ENCODE peak calls at places on chromosome 16, in nine cellular contexts. One of them, this sample, is unnamed.
A peak's percentile ranks its signal among the peaks of the same experiment; 100 is the strongest.

GRCh38 chr16:48441106-48441505 is 55.9 kb upstream of the SIAH1 start:
- DNase-seq in cardiac muscle cell: no peak
- DNase-seq in AG04450: no peak
- DNase-seq in NCI-H748 treated with DMSO at 0.1 percent for 48 hours: no peak
- DNase-seq in H54: no peak
- DNase-seq in left cardiac atrium: no peak
- DNase-seq in T-cell: no peak
- DNase-seq in fibroblast of pulmonary artery: no peak
- DNase-seq in amniotic stem cell: no peak
- DNase-seq in this sample: no peak

GRCh38 chr16:84003001-84003400 is 35.0 kb downstream of the NECAB2 start:
- DNase-seq in cardiac muscle cell: no peak
- DNase-seq in AG04450: no peak
- DNase-seq in NCI-H748 treated with DMSO at 0.1 percent for 48 hours: no peak
- DNase-seq in H54: no peak
- DNase-seq in left cardiac atrium: no peak
- DNase-seq in T-cell: no peak
- DNase-seq in fibroblast of pulmonary artery: no peak
- DNase-seq in amniotic stem cell: no peak
- DNase-seq in this sample: no peak

GRCh38 chr16:85485379-85485778 is 127.7 kb upstream of the GSE1 start:
- DNase-seq in cardiac muscle cell: no peak
- DNase-seq in AG04450: no peak
- DNase-seq in NCI-H748 treated with DMSO at 0.1 percent for 48 hours: no peak
- DNase-seq in H54: no peak
- DNase-seq in left cardiac atrium: no peak
- DNase-seq in T-cell: no peak
- DNase-seq in fibroblast of pulmonary artery: no peak
- DNase-seq in amniotic stem cell: no peak
- DNase-seq in this sample: no peak

GRCh38 chr16:68426355-68426652 is 22.0 kb downstream of the SMPD3 start:
- DNase-seq in cardiac muscle cell: no peak
- DNase-seq in AG04450: no peak
- DNase-seq in NCI-H748 treated with DMSO at 0.1 percent for 48 hours: no peak
- DNase-seq in H54: no peak
- DNase-seq in left cardiac atrium: no peak
- DNase-seq in T-cell: no peak
- DNase-seq in fibroblast of pulmonary artery: no peak
- DNase-seq in amniotic stem cell: no peak
- DNase-seq in this sample: no peak

GRCh38 chr16:10608687-10609409 is 28.4 kb upstream of the EMP2 start:
- DNase-seq in cardiac muscle cell: peak; percentile 38
- DNase-seq in AG04450: no peak
- DNase-seq in NCI-H748 treated with DMSO at 0.1 percent for 48 hours: no peak
- DNase-seq in H54: no peak
- DNase-seq in left cardiac atrium: no peak
- DNase-seq in T-cell: no peak
- DNase-seq in fibroblast of pulmonary artery: no peak
- DNase-seq in amniotic stem cell: no peak
- DNase-seq in this sample: no peak

GRCh38 chr16:62018301-62019060 is 17.8 kb downstream of the CDH8 start:
- DNase-seq in cardiac muscle cell: no peak
- DNase-seq in AG04450: no peak
- DNase-seq in NCI-H748 treated with DMSO at 0.1 percent for 48 hours: no peak
- DNase-seq in H54: no peak
- DNase-seq in left cardiac atrium: no peak
- DNase-seq in T-cell: no peak
- DNase-seq in fibroblast of pulmonary artery: no peak
- DNase-seq in amniotic stem cell: no peak
- DNase-seq in this sample: no peak

GRCh38 chr16:4245400-4245799 is 3.5 kb upstream of the SRL start:
- DNase-seq in cardiac muscle cell: no peak
- DNase-seq in AG04450: no peak
- DNase-seq in NCI-H748 treated with DMSO at 0.1 percent for 48 hours: no peak
- DNase-seq in H54: no peak
- DNase-seq in left cardiac atrium: no peak
- DNase-seq in T-cell: no peak
- DNase-seq in fibroblast of pulmonary artery: peak; percentile 46
- DNase-seq in amniotic stem cell: no peak
- DNase-seq in this sample: no peak

GRCh38 chr16:88527186-88527936 is 42.8 kb upstream of the ZC3H18 start:
- DNase-seq in cardiac muscle cell: peak; percentile 80
- DNase-seq in AG04450: peak; percentile 10
- DNase-seq in NCI-H748 treated with DMSO at 0.1 percent for 48 hours: peak; percentile 2
- DNase-seq in H54: peak; percentile 85
- DNase-seq in left cardiac atrium: peak; percentile 77
- DNase-seq in T-cell: no peak
- DNase-seq in fibroblast of pulmonary artery: peak; percentile 50
- DNase-seq in amniotic stem cell: no peak
- DNase-seq in this sample: peak; percentile 41

This sample was measured in COR-L47.